ENCODE peak calls at places on chromosomes 1 and 21, in eight cellular contexts. V is ovary, Z is IMR-90, R is Peyer's patch, G is body of pancreas, B is adrenal gland, X is tibial nerve, K is uterus. A is an unnamed sample.

GRCh38 chr1:38270241-38270871 is 223.8 kb upstream of the POU3F1 start:
- DNase-seq in B (no peak), K (no peak), V (no peak), G (no peak), X (no peak), Z (no peak), R (peak; percentile 13), A (no peak)

GRCh38 chr1:41622402-41622801 is 137.9 kb upstream of the EDN2 start:
- DNase-seq in Z (peak; percentile 64), G (no peak), B (no peak), R (no peak), X (no peak), K (no peak), V (no peak), A (peak; percentile 76)

GRCh38 chr1:64004451-64004850 is 199.0 kb upstream of the UBE2U start:
- DNase-seq in V (peak; percentile 16), B (no peak), R (no peak), X (no peak), G (no peak), K (no peak), Z (peak; percentile 5), A (no peak)

GRCh38 chr1:183467687-183468086 is 4.6 kb upstream of the SMG7 start:
- DNase-seq in V (no peak), Z (no peak), B (no peak), G (no peak), X (no peak), R (no peak), K (no peak), A (no peak)

GRCh38 chr1:6922096-6922931 is 137.1 kb downstream of the CAMTA1 start:
- DNase-seq in V (peak; percentile 67), B (peak; percentile 67), X (peak; percentile 51), K (peak; percentile 57), R (no peak), G (peak; percentile 83), Z (peak; percentile 4), A (no peak)

GRCh38 chr1:101108123-101108522 is 82.5 kb upstream of the DPH5 start:
- DNase-seq in G (no peak), B (no peak), K (no peak), X (no peak), V (no peak), Z (no peak), R (no peak), A (no peak)

GRCh38 chr1:224357626-224358124 is 996 bp downstream of the CNIH4 start:
- DNase-seq in Z (peak; percentile 56), B (no peak), K (no peak), G (peak; percentile 25), X (peak; percentile 50), R (no peak), V (no peak), A (no peak)

GRCh38 chr1:210695041-210695440 is 366.3 kb downstream of the HHAT start:
- DNase-seq in G (no peak), Z (peak; percentile 32), X (no peak), K (no peak), R (no peak), V (no peak), B (no peak), A (no peak)

GRCh38 chr1:205600085-205600484 is 31.7 kb downstream of the ELK4 start:
- DNase-seq in K (no peak), R (no peak), Z (peak; percentile 81), V (no peak), X (no peak), B (no peak), G (no peak), A (no peak)

GRCh38 chr1:10459185-10459584 is 9.4 kb downstream of the CORT start:
- DNase-seq in X (no peak), Z (peak; percentile 80), B (no peak), R (no peak), G (peak; percentile 9), K (no peak), V (no peak), A (no peak)

GRCh38 chr1:32871364-32872188 is 864 bp upstream of the FNDC5 start:
- DNase-seq in Z (no peak), V (no peak), R (no peak), G (no peak), X (no peak), K (no peak), B (no peak), A (peak; percentile 49)

GRCh38 chr1:41696381-41696780 is 211.9 kb upstream of the EDN2 start:
- DNase-seq in G (no peak), X (no peak), B (no peak), R (no peak), V (no peak), Z (no peak), K (no peak), A (no peak)

GRCh38 chr21:45827881-45828579 is 153.5 kb upstream of the COL6A1 start:
- DNase-seq in B (no peak), R (no peak), Z (no peak), G (no peak), K (no peak), X (no peak), V (no peak), A (peak; percentile 75)

GRCh38 chr1:11417162-11417561 is 61.8 kb upstream of the DISP3 start:
- DNase-seq in B (no peak), Z (no peak), R (no peak), G (no peak), K (no peak), X (no peak), V (no peak), A (no peak)

GRCh38 chr1:203636306-203636705 is 9.7 kb downstream of the ATP2B4 start:
- DNase-seq in V (no peak), G (no peak), B (peak; percentile 43), Z (peak; percentile 52), R (peak; percentile 31), K (peak; percentile 50), X (no peak), A (no peak)

GRCh38 chr1:94384485-94385353 is 33.5 kb upstream of the ABCD3 start:
- DNase-seq in G (peak; percentile 47), K (no peak), B (no peak), X (no peak), R (peak; percentile 49), Z (no peak), V (no peak), A (no peak)

DNA sequence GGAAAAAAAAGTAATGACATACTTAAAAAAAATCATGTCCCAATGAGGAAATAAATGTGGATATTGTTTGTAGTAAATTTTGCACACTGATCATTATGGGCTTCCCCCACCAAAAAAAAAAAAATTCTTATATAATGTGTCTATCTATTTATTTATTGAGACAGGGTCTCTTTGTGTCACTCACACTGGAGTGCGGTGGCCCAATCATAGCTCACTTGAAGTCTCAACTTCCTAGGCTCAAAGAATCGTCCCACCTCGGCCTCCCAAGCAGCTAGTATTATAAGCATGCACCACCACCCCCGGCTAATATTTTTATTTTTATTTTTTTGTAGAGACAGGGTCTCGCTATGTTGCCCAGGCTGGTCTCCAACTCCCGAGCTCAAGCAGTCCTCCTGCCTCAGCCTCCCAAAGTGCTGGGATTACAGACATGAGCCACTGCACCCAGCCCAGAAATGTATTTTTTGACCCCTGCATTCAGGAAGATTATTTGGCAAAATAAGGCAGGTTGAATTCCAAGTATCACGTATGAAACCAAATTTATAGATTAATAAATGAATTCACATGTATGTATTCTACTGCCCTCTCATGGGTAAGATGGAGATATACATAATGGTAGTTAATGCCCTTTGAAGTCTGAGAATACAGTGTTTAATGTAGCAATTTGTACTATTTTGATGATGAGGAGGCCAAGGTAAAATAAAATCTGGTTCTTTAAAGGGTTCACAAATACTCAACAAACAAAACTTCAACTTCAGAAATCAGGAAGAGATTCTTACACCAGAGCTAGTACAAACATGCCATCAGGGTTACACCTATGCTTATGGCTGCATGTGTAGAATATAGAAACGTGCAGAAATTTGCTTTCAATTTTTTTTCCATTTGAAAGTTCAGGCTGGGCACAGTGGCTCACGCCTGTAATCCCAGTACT is 1.4 kb upstream of the DENND2C start:
- DNase-seq in K (no peak), V (no peak), Z (peak; percentile 32), G (no peak), R (no peak), B (no peak), X (no peak), A (no peak)
- H3K4me3 ChIP-seq in K (no peak overlapping the region), V (no peak overlapping the region), Z (no peak overlapping the region), G (no peak overlapping the region), R (no peak overlapping the region), B (no peak overlapping the region), X (no peak overlapping the region), A (peak overlapping the region; percentile 89)

GRCh38 chr21:16741228-16741665 is 771.6 kb upstream of the CXADR start:
- DNase-seq in K (peak; percentile 72), G (peak; percentile 3), X (no peak), V (peak; percentile 51), B (no peak), R (no peak), Z (no peak), A (no peak)

GRCh38 chr21:16742116-16742515 is 770.7 kb upstream of the CXADR start:
- DNase-seq in G (peak; percentile 36), X (peak; percentile 11), R (no peak), V (peak; percentile 63), B (peak; percentile 62), K (peak; percentile 82), Z (no peak), A (no peak)
- TF ChIP-seq POLR2A in G (no peak), X (no peak), R (no peak), V (no peak), B (no peak), K (no peak), Z (no peak), A (no peak)

DNA sequence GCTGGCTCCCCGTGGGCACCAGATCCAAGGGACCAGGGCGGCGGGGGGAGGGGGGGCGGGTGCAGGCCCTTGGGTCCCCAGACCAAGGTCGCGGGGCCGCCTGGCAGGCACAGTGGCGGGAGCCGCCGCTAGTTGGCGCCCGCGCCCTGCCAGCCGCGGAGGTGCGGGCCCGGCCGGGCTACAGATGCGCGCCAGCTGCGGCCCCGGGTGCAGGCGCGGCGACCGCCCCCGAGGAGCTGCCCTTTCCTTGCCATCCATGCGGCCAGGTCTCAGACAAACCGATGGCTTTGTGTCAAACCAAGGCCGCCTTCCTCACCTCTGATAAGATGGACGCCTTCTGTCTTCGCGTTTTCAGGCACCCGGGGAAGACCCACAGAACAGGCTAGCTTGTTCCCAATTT is 2.2 kb upstream of the RUNX3 start:
- DNase-seq in K (no peak), V (no peak), Z (no peak), B (peak; percentile 47), X (no peak), R (peak; percentile 78), G (no peak), A (no peak)
- H3K4me3 ChIP-seq in K (peak overlapping the region; percentile 15), V (no peak overlapping the region), Z (no peak overlapping the region), B (no peak overlapping the region), X (peak overlapping the region; percentile 28), R (no peak overlapping the region), G (no peak overlapping the region), A (peak overlapping the region; percentile 21)

GRCh38 chr1:1069061-1069710 is 4.9 kb downstream of the RNF223 start:
- DNase-seq in K (peak; percentile 32), R (peak; percentile 93), X (no peak), B (peak; percentile 85), Z (peak; percentile 40), V (peak; percentile 83), G (peak; percentile 85), A (no peak)
- TF ChIP-seq POLR2A in K (peak; percentile 26), R (peak; percentile 55), X (no peak), B (no peak), Z (peak; percentile 14), V (no peak), G (no peak), A (no peak)

GRCh38 chr1:51329443-51330325 is 678 bp downstream of the TTC39A start:
- DNase-seq in K (no peak), X (no peak), B (peak; percentile 58), R (peak; percentile 69), Z (no peak), G (peak; percentile 96), V (no peak), A (no peak)
- H3K4me3 ChIP-seq in K (no peak overlapping the region), X (peak overlapping the region; percentile 52), B (no peak overlapping the region), R (no peak overlapping the region), Z (no peak overlapping the region), G (no peak overlapping the region), V (no peak overlapping the region), A (peak overlapping the region; percentile 52)